ENCODE peak calls at places on chromosomes 13 and 19, in seven cellular contexts. C is PC-3, S is WERI-Rb-1, B is H9, R is stomach, E is heart right ventricle, I is neuronal stem cell. P is an unnamed sample.

GRCh38 chr13:67574320-67575233 is 344.4 kb upstream of the PCDH9 start:
- DNase-seq in C (peak; percentile 51), B (no peak), E (no peak), R (no peak), I (no peak), S (no peak), P (no peak)

GRCh38 chr19:33778089-33778791 is 18.4 kb upstream of the KCTD15 start:
- DNase-seq in E (peak; percentile 73), R (peak; percentile 88), C (peak; percentile 74), S (peak; percentile 77), B (peak; percentile 82), I (peak; percentile 82), P (no peak)

GRCh38 chr13:54029720-54030119 is 1001.1 kb downstream of the OLFM4 start:
- DNase-seq in R (no peak), C (no peak), I (no peak), S (no peak), B (no peak), E (no peak), P (no peak)

GRCh38 chr19:12995596-12996541 is 594 bp downstream of the NFIX start:
- DNase-seq in I (no peak), E (peak; percentile 61), S (no peak), B (no peak), R (no peak), C (no peak), P (no peak)

GRCh38 chr13:73187106-73187505 is 128.3 kb downstream of the KLF5 start:
- DNase-seq in R (no peak), E (no peak), B (no peak), C (no peak), I (no peak), S (no peak), P (no peak)

GRCh38 chr19:15563325-15563794 is 51.7 kb upstream of the CYP4F8 start:
- DNase-seq in E (no peak), C (peak; percentile 41), S (no peak), R (peak; percentile 61), I (no peak), B (peak; percentile 48), P (no peak)

GRCh38 chr19:21439372-21439771 is 42.4 kb downstream of the ZNF493 start:
- DNase-seq in S (no peak), I (no peak), C (peak; percentile 22), B (no peak), R (peak; percentile 62), E (no peak), P (no peak)

GRCh38 chr13:34070006-34070405 is 252.1 kb downstream of the RFC3 start:
- DNase-seq in I (no peak), E (no peak), S (no peak), B (no peak), C (peak; percentile 47), R (no peak), P (no peak)

GRCh38 chr19:6239871-6240676 is 39.7 kb downstream of the MLLT1 start:
- DNase-seq in R (no peak), C (no peak), B (no peak), I (no peak), E (no peak), S (no peak), P (no peak)

GRCh38 chr19:6236310-6237291 is 43.2 kb downstream of the MLLT1 start:
- DNase-seq in C (peak; percentile 92), I (no peak), S (no peak), B (no peak), E (no peak), R (peak; percentile 99), P (no peak)

GRCh38 chr19:6239401-6239844 is 40.4 kb downstream of the MLLT1 start:
- DNase-seq in I (no peak), C (peak; percentile 61), E (no peak), S (no peak), B (no peak), R (peak; percentile 66), P (no peak)

GRCh38 chr19:6238643-6239281 is 41.0 kb downstream of the MLLT1 start:
- DNase-seq in B (no peak), E (peak; percentile 53), R (peak; percentile 73), S (no peak), I (no peak), C (peak; percentile 46), P (no peak)

GRCh38 chr19:6238256-6238642 is 41.5 kb downstream of the MLLT1 start:
- DNase-seq in E (no peak), S (no peak), C (no peak), B (no peak), I (no peak), R (no peak), P (no peak)
- H3K27ac ChIP-seq in E (peak overlapping the region; percentile 57), S (no peak overlapping the region), C (no peak overlapping the region), B (no peak overlapping the region), I (no peak overlapping the region), R (peak overlapping the region; percentile 84), P (peak overlapping the region; percentile 60)

GRCh38 chr13:40975441-40975840 is 43.7 kb downstream of the ELF1 start:
- DNase-seq in R (no peak), C (peak; percentile 4), S (no peak), E (no peak), B (no peak), I (no peak), P (no peak)

GRCh38 chr13:40971321-40971720 is 47.8 kb downstream of the ELF1 start:
- DNase-seq in B (no peak), I (no peak), S (no peak), C (no peak), E (no peak), R (no peak), P (no peak)

GRCh38 chr13:40973409-40973808 is 45.7 kb downstream of the ELF1 start:
- DNase-seq in R (no peak), B (no peak), C (no peak), E (no peak), I (no peak), S (no peak), P (no peak)

GRCh38 chr13:40970803-40971202 is 48.3 kb downstream of the ELF1 start:
- DNase-seq in S (no peak), I (no peak), E (no peak), R (no peak), B (no peak), C (no peak), P (no peak)

DNA sequence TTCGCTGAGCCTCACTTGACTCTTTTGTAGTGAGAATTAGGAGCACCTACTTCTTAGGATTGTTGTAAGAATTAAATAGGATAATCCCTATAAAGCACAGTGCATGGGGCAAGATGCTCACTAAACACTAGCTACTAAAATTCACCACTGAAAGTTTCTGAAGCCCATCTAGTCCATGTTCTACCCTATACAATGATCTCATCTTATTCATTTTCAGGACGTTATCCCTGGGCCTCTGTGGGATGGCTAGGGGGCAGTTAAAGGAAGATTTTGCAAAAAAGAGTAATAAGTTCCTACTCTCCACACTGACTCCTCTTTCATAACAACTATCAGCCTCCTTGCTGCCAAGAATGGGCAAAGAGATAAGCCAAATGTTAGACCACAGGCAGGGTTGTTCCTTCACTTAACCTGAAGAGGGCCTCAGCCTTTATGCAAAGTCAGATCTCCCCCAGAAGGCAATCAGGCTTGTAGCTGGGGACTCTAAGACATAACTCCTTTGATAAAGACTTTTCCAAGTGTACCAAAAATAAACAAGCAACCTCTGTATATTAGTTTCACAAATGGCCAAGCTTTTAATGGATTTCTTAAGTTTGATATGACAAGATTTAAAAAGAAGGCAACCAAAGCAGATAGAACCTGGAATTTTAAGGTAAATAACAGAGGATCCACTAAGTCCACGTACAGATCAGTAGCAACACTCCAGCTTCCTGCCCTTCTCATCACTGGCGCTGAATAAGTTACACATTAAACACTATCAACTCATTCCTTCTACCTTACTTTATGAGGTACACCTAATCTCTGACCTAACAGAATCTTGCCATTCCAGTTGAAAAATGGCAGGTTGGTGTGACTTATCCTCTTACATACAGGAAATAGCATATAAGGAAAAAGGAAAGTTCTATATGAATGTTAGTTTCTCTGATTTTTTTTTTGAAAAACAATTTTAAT is 44.4 kb downstream of the ELF1 start:
- DNase-seq in C (peak; percentile 37), R (no peak), S (peak; percentile 9), E (no peak), B (peak; percentile 35), I (peak; percentile 12), P (no peak)
- H3K27ac ChIP-seq in C (peak overlapping the region; percentile 7), R (peak overlapping the region; percentile 52), S (no peak overlapping the region), E (no peak overlapping the region), B (no peak overlapping the region), I (no peak overlapping the region), P (no peak overlapping the region)

GRCh38 chr19:48819366-48819816 is 8.6 kb upstream of the BCAT2 start:
- DNase-seq in R (peak; percentile 97), C (peak; percentile 93), I (no peak), E (peak; percentile 79), B (no peak), S (no peak), P (peak; percentile 21)

GRCh38 chr19:48826606-48827020 is 9.7 kb downstream of the HSD17B14 start:
- DNase-seq in R (peak; percentile 62), E (no peak), C (no peak), I (no peak), S (no peak), B (peak; percentile 70), P (no peak)

GRCh38 chr19:48818234-48818823 is 7.5 kb upstream of the BCAT2 start:
- DNase-seq in R (peak; percentile 76), S (no peak), E (no peak), I (no peak), C (no peak), B (no peak), P (no peak)

GRCh38 chr19:48821633-48822032 is 10.8 kb upstream of the BCAT2 start:
- DNase-seq in R (no peak), S (no peak), E (no peak), C (no peak), B (no peak), I (no peak), P (no peak)

DNA sequence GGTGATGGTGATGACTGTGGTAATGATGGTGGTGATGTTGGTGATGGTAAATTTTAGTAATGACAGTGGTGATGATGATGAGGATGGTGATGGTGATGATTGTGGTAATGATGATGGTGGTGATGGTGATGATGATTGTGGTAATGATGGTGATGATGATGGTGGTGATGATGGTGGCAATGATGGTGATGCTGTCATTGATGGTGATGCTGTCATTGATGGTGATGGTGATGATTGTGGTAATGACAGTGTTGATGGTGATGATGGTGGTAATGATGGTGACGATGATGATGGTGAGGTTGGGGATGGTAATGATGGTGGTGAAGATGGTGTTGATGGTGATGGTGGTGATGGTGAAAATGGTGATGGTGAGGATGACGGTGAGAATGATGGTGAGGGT is 11.7 kb upstream of the BCAT2 start:
- DNase-seq in S (no peak), I (no peak), B (no peak), C (no peak), R (no peak), E (no peak), P (no peak)
- H3K27ac ChIP-seq in S (no peak overlapping the region), I (no peak overlapping the region), B (no peak overlapping the region), C (no peak overlapping the region), R (no peak overlapping the region), E (no peak overlapping the region), P (no peak overlapping the region)

GRCh38 chr19:5990289-5990797 is 12.4 kb upstream of the RANBP3 start:
- DNase-seq in S (no peak), E (no peak), B (peak; percentile 84), C (peak; percentile 32), I (no peak), R (no peak), P (no peak)

GRCh38 chr19:5988520-5989387 is 10.8 kb upstream of the RANBP3 start:
- DNase-seq in E (no peak), R (no peak), C (peak; percentile 34), I (no peak), S (no peak), B (no peak), P (no peak)

GRCh38 chr19:5985098-5985783 is 7.3 kb upstream of the RANBP3 start:
- DNase-seq in S (no peak), C (peak; percentile 54), E (no peak), B (no peak), I (no peak), R (no peak), P (no peak)

GRCh38 chr19:5989388-5990074 is 11.6 kb upstream of the RANBP3 start:
- DNase-seq in R (no peak), S (no peak), I (no peak), E (no peak), B (no peak), C (no peak), P (no peak)

DNA sequence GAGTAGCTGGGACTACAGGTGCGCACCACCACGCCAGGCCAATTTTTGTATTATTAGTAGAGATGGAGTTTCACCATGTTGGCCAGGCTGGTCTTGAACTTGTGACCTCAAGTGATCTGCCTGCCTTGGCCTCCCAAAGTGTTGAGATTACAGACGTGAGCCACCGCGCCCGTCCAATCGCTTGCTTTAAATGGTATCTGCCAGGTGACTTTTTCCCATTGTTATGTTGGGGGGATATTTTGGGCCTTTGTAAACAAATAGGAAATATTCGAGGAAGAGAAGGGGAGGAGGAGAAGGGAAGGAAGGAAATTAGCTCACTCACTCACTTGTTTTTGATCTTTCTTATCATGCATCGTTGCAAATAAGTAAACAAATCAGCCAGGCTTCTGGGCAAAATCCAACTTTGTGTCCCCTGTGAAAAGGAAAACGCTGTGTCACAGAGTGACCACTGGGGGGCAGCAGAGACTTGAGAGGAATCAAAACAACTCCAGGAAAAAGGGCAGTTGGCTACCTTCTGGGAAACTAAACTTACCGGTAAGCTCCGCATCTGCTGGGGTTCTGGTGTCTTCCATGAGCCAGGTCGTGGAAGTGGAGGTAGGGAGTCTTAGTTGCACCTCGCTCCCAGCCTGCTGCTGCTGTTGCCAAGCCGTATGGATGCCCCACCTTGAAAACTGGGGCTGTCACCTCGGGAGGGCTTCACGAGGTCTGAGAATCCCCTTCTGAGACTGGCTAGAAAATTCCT is 9.3 kb upstream of the RANBP3 start:
- DNase-seq in C (peak; percentile 96), E (peak; percentile 83), S (peak; percentile 74), B (peak; percentile 78), R (peak; percentile 89), I (peak; percentile 71), P (peak; percentile 8)
- H3K27ac ChIP-seq in C (no peak overlapping the region), E (peak overlapping the region; percentile 28), S (no peak overlapping the region), B (no peak overlapping the region), R (no peak overlapping the region), I (no peak overlapping the region), P (no peak overlapping the region)